ENCODE peak calls at places on chromosomes 6 and 20, in seven cellular contexts. Q, J, H, L, N, U and F are unnamed samples.

GRCh38 chr6:152293404-152293803 is 343.8 kb downstream of the SYNE1 start:
- DNase-seq in L (no peak), Q (no peak), J (no peak), H (no peak), N (peak; percentile 60), U (no peak), F (no peak)

GRCh38 chr20:32189691-32190607 is 17.6 kb downstream of the PLAGL2 start:
- DNase-seq in N (peak; percentile 50), Q (peak; percentile 24), H (no peak), J (peak; percentile 74), L (peak; percentile 89), U (peak; percentile 94), F (peak; percentile 18)

GRCh38 chr6:119116712-119117281 is 38.3 kb upstream of the FAM184A start:
- DNase-seq in J (no peak), L (peak; percentile 69), U (no peak), Q (no peak), N (no peak), H (no peak), F (no peak)

GRCh38 chr6:9398794-9399373 is 963.5 kb upstream of the SLC35B3 start:
- DNase-seq in H (no peak), U (peak; percentile 17), Q (no peak), J (no peak), N (peak; percentile 29), L (peak; percentile 56), F (no peak)

GRCh38 chr6:30963641-30964040 is 19.9 kb upstream of the MUC21 start:
- DNase-seq in Q (no peak), U (no peak), J (no peak), L (no peak), N (no peak), H (peak; percentile 49), F (no peak)

GRCh38 chr6:108453601-108454157 is 107.0 kb upstream of the FOXO3 start:
- DNase-seq in Q (no peak), H (no peak), L (no peak), N (no peak), J (no peak), U (no peak), F (no peak)

GRCh38 chr6:155177369-155177961 is 86.3 kb upstream of the CLDN20 start:
- DNase-seq in J (no peak), L (peak; percentile 66), N (no peak), H (peak; percentile 83), Q (no peak), U (peak; percentile 44), F (no peak)

GRCh38 chr6:49713346-49713745 is at the start of gene CRISP2:
- DNase-seq in N (no peak), J (no peak), H (no peak), U (peak; percentile 7), Q (no peak), L (peak; percentile 46), F (no peak)

GRCh38 chr20:56554869-56555268 is 21.8 kb downstream of the FAM209B start:
- DNase-seq in J (no peak), Q (no peak), U (no peak), H (peak; percentile 99), L (peak; percentile 55), N (no peak), F (no peak)

GRCh38 chr6:37735722-37736121 is 38.0 kb upstream of the MDGA1 start:
- DNase-seq in U (no peak), J (no peak), H (no peak), Q (no peak), L (no peak), N (no peak), F (no peak)

GRCh38 chr6:85675030-85675819 is 32.5 kb upstream of the SYNCRIP start:
- DNase-seq in J (no peak), Q (no peak), N (no peak), U (no peak), L (peak; percentile 58), H (peak; percentile 65), F (no peak)

GRCh38 chr20:40144581-40144980 is 544.5 kb downstream of the MAFB start:
- DNase-seq in Q (no peak), J (no peak), N (no peak), U (no peak), H (no peak), L (no peak), F (no peak)

GRCh38 chr6:169935348-169935718 is 183.9 kb downstream of the ERMARD start:
- DNase-seq in N (no peak), H (peak; percentile 53), U (peak; percentile 33), Q (no peak), J (no peak), L (no peak), F (no peak)

GRCh38 chr6:30490031-30490876 is 945 bp downstream of the HLA-E start:
- DNase-seq in N (peak; percentile 70), H (peak; percentile 57), J (peak; percentile 89), Q (peak; percentile 78), U (peak; percentile 93), L (peak; percentile 94), F (peak; percentile 71)

GRCh38 chr6:47492355-47492754 is 14.8 kb downstream of the CD2AP start:
- DNase-seq in N (no peak), J (no peak), U (no peak), Q (no peak), L (no peak), H (no peak), F (no peak)

DNA sequence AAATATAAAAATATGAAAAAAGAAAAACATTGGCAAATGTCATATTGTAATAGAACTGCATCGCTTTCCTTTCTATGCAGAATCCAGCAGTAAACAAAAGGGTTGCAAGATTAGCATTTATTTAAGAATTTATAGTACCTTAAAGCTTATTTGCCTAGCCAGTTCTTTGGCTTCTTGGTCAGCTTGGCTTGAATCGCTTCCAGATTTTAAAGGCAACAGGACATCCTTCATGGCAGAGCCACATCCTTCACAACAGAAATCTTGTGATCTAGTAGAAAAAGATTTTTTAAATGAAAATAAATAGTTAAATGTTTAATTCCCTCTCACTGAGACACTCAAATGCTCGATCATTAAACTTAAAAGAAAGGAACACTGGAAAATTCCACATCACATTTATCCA is 17.4 kb downstream of the UBE2J1 start:
- DNase-seq in U (no peak), L (no peak), Q (no peak), J (no peak), H (no peak), N (no peak), F (no peak)
- H3K36me3 ChIP-seq in U (no peaks in the 10 kb centered on the region), L (peaks cover 68% of the 10 kb centered on the region), Q (peaks cover 9% of the 10 kb centered on the region), J (peaks cover 96% of the 10 kb centered on the region), H (peaks cover 8% of the 10 kb centered on the region), N (peaks cover 77% of the 10 kb centered on the region), F (peaks cover 40% of the 10 kb centered on the region)

GRCh38 chr20:62310757-62311121 is 7.9 kb downstream of the ADRM1 start:
- DNase-seq in J (no peak), Q (no peak), H (no peak), L (no peak), N (no peak), U (peak; percentile 70), F (no peak)
- H3K36me3 ChIP-seq in J (peaks cover 87% of the 10 kb centered on the region), Q (peaks cover 6% of the 10 kb centered on the region), H (peaks cover 67% of the 10 kb centered on the region), L (peaks cover 37% of the 10 kb centered on the region), N (peaks cover 94% of the 10 kb centered on the region), U (peaks cover 42% of the 10 kb centered on the region), F (peaks cover 36% of the 10 kb centered on the region)

DNA sequence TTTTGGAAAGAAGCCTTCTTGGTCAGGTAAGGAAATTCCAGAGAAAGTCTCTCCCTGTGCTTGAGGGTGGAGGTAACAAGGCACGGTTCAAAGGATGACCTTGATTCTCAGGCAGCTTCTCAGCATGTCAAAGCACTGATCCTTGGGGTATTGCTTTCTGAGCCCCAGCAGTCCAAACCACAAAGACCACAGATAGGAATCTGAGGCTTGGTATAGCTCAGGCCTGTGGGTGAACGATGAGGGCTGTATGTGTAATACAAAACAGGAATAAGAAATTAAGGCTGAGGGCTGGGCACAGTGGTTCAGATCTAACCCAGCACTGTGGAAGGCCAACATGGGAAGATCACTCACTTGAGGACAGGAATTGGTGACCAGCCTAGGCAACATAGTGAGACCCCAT is 70.2 kb upstream of the SLC22A1 start:
- DNase-seq in H (no peak), Q (no peak), L (no peak), U (no peak), J (no peak), N (no peak), F (no peak)
- H3K36me3 ChIP-seq in H (peaks cover 33% of the 10 kb centered on the region), Q (peaks cover 69% of the 10 kb centered on the region), L (peaks cover 90% of the 10 kb centered on the region), U (peaks cover 29% of the 10 kb centered on the region), J (peaks cover 99% of the 10 kb centered on the region), N (peaks cover 99% of the 10 kb centered on the region), F (peaks cover 73% of the 10 kb centered on the region)

DNA sequence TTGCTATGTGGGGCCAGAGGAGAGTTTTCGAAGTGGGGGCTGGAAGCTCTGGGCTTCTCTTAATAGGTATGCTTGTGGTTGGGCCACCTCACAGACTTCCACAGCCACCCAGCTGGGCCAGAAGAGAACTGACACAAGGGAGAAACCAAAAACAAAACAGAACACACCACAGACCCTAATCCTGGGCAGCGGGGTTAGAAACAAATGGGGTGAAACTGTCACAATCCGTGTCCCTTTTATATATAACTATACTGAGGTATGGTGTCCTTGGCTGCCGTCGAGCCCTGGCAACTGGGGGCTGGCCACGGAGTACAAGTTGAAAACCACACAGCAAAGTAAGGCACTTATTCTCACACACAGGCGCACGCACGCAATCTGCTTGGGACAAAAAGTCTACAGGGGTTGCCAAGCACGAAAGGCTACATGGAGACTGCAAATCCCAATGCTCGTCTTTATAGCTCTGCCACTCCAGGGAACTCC is 78.3 kb downstream of the TRAM2 start:
- DNase-seq in N (no peak), U (no peak), H (no peak), Q (no peak), L (peak; percentile 70), J (no peak), F (no peak)
- H3K36me3 ChIP-seq in N (peaks cover 27% of the 10 kb centered on the region), U (no peaks in the 10 kb centered on the region), H (peaks cover 9% of the 10 kb centered on the region), Q (no peaks in the 10 kb centered on the region), L (peaks cover 15% of the 10 kb centered on the region), J (peaks cover 12% of the 10 kb centered on the region), F (peaks cover 14% of the 10 kb centered on the region)

GRCh38 chr6:35082733-35083403 is 58.3 kb downstream of the TCP11 start:
- DNase-seq in H (no peak), N (no peak), J (peak; percentile 50), U (peak; percentile 58), L (peak; percentile 35), Q (no peak), F (no peak)
- H3K36me3 ChIP-seq in H (peaks cover 4% of the 10 kb centered on the region), N (peaks cover 100% of the 10 kb centered on the region), J (peaks cover 98% of the 10 kb centered on the region), U (peaks cover 11% of the 10 kb centered on the region), L (peaks cover 25% of the 10 kb centered on the region), Q (no peaks in the 10 kb centered on the region), F (peaks cover 66% of the 10 kb centered on the region)

DNA sequence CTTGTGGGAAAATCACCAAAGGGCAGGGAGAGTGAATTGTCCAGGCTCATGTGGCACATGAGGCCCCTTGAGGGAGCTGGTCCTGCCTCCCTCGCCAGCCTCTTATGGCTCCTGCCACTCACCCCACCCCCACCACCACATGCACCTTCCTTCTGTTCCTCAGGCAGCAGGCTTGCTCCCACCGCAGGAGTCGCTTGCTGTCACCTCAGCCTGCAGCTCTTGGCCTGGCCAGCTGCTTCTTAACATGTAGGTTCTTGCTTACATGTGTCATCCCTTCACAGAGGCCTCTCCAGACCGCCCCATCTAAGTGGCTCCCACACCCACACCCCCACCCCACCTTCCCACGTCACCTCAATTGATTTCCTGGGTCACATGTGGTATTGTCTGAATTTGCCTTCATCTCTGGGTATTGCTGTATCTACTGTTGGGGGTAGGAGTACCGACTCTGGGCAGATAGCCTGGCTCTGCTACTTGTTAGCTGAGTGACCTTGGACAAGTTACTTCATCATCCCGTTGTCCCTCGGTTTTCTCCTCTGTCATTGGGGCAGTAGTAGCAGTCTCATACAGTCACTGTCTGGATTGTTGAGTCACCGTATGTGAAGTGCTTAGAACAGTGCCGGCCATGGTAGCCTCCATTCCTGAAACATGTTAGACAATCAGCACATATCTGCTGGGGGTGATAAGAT is 41.7 kb downstream of the SLC9A8 start:
- DNase-seq in Q (no peak), H (no peak), N (no peak), J (no peak), U (no peak), L (peak; percentile 46), F (no peak)
- H3K36me3 ChIP-seq in Q (peaks cover 26% of the 10 kb centered on the region), H (no peaks in the 10 kb centered on the region), N (peaks cover 44% of the 10 kb centered on the region), J (peaks cover 57% of the 10 kb centered on the region), U (no peaks in the 10 kb centered on the region), L (peaks cover 26% of the 10 kb centered on the region), F (peaks cover 35% of the 10 kb centered on the region)

GRCh38 chr6:112199001-112199403 is 55.4 kb downstream of the LAMA4 start:
- DNase-seq in H (no peak), U (no peak), N (no peak), L (peak; percentile 71), Q (no peak), J (no peak), F (no peak)
- H3K36me3 ChIP-seq in H (no peaks in the 10 kb centered on the region), U (no peaks in the 10 kb centered on the region), N (peaks cover 51% of the 10 kb centered on the region), L (no peaks in the 10 kb centered on the region), Q (no peaks in the 10 kb centered on the region), J (peaks cover 6% of the 10 kb centered on the region), F (no peaks in the 10 kb centered on the region)